ENCODE peak calls at places on chromosomes 12 and 14, in four cellular contexts. N, R, D and Z are unnamed samples.

GRCh38 chr14:83827383-83827782 is 1702.6 kb upstream of the FLRT2 start:
- DNase-seq in N (peak), R (no peak), D (peak), Z (no peak)

GRCh38 chr12:47188576-47189441 is 109.0 kb upstream of the AMIGO2 start:
- DNase-seq in N (peak), R (no peak), D (no peak), Z (peak)

GRCh38 chr12:120048258-120048657 is 59.2 kb downstream of the BICDL1 start:
- DNase-seq in N (no peak), R (no peak), D (no peak), Z (no peak)

GRCh38 chr12:111759991-111760390 is 6.7 kb upstream of the ALDH2 start:
- DNase-seq in N (no peak), R (no peak), D (no peak), Z (no peak)

GRCh38 chr14:24110060-24110459 is 4.5 kb upstream of the DCAF11 start:
- DNase-seq in N (no peak), R (no peak), D (no peak), Z (no peak)

GRCh38 chr12:94586589-94587259 is 63.6 kb downstream of the TMCC3 start:
- DNase-seq in N (peak), R (peak), D (no peak), Z (peak)

GRCh38 chr12:75345531-75345930 is 11.1 kb downstream of the GLIPR1L1 start:
- DNase-seq in N (no peak), R (no peak), D (no peak), Z (peak)

GRCh38 chr14:68814376-68815287 is 21.8 kb upstream of the ZFP36L1 start:
- DNase-seq in N (peak), R (peak), D (peak), Z (peak)

GRCh38 chr12:110223777-110224378 is 57.2 kb upstream of the ATP2A2 start:
- DNase-seq in N (no peak), R (no peak), D (no peak), Z (peak)

GRCh38 chr14:39266589-39266870 is 32.8 kb downstream of the MIA2 start:
- DNase-seq in N (no peak), R (peak), D (no peak), Z (no peak)

GRCh38 chr12:2358986-2359658 is 306.3 kb downstream of the CACNA1C start:
- DNase-seq in N (peak), R (no peak), D (no peak), Z (peak)

GRCh38 chr12:40105265-40105514 is 691 bp downstream of the SLC2A13 start:
- DNase-seq in N (peak), R (no peak), D (no peak), Z (peak)

GRCh38 chr12:29088611-29089219 is 60.4 kb upstream of the FAR2 start:
- DNase-seq in N (peak), R (no peak), D (peak), Z (peak)

GRCh38 chr14:67618617-67619063 is 1.1 kb upstream of the ARG2 start:
- DNase-seq in N (peak), R (no peak), D (peak), Z (peak)

GRCh38 chr12:6606331-6607131 is 648 bp downstream of the CHD4 start:
- DNase-seq in N (peak), R (peak), D (peak), Z (peak)

GRCh38 chr12:110693731-110694130 is 4.8 kb upstream of the HVCN1 start:
- DNase-seq in N (peak), R (no peak), D (peak), Z (no peak)

GRCh38 chr12:115570271-115570777 is 707.2 kb downstream of the MED13L start:
- DNase-seq in N (peak), R (no peak), D (no peak), Z (peak)

GRCh38 chr12:53299101-53299453 is 418 bp upstream of the MYG1 start:
- DNase-seq in N (peak), R (no peak), D (peak), Z (peak)
- H3K4me3 ChIP-seq in N (peak), R (peak), D (peak), Z (peak)

GRCh38 chr14:44944107-44944506 is 17.6 kb downstream of the KLHL28 start:
- DNase-seq in N (no peak), R (no peak), D (no peak), Z (no peak)
- H3K4me3 ChIP-seq in N (no peak), R (no peak), D (no peak), Z (no peak)

GRCh38 chr12:51388826-51389225 is 2.4 kb downstream of the GALNT6 start:
- DNase-seq in N (peak), R (no peak), D (no peak), Z (no peak)

GRCh38 chr12:51386361-51386760 is 4.8 kb downstream of the GALNT6 start:
- DNase-seq in N (no peak), R (no peak), D (no peak), Z (no peak)

GRCh38 chr12:51389302-51389999 is 1.8 kb downstream of the GALNT6 start:
- DNase-seq in N (peak), R (peak), D (no peak), Z (peak)

GRCh38 chr12:51390457-51391046 is 654 bp downstream of the GALNT6 start:
- DNase-seq in N (no peak), R (no peak), D (no peak), Z (no peak)

DNA sequence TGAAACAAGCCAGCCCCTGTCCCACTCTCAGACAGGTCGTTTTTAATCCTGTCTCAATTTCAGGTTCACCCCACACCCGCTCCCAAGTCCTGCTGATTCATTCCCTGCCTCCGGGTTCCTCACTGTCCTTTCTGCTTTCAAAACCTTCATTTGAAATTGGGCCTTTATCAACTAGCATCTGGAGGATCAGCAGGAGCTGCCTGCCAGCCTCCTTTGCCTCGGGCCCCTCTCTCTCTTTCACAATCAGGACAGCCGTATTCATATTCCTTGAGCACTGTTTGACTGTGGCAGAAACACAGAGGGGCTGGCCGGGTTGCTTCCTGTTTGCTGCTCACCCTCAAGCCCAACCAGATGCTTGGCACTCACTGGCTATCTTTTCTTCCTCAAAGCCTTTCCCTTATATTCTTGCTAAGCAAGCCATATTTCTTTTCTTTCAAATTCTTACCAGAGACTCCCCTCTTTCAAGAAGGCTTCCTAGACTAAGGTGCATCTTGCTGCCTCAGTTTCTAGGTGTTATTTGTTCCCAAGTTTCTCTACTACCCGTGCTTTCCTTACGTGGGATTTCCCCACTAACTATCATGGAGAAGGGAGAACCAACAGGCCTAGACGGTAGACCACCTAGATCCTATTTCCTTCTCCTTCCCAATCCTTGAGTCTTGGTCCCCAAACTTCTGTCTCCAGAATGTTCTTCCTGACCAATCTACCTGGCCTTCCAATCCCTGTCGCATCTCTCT is 3.0 kb downstream of the GALNT6 start:
- DNase-seq in N (peak), R (no peak), D (peak), Z (peak)
- H3K4me3 ChIP-seq in N (no peak), R (no peak), D (no peak), Z (no peak)

GRCh38 chr12:4807813-4808212 is 87.6 kb downstream of the GALNT8 start:
- DNase-seq in N (no peak), R (no peak), D (no peak), Z (no peak)

GRCh38 chr12:4807116-4807783 is 87.0 kb downstream of the GALNT8 start:
- DNase-seq in N (no peak), R (no peak), D (no peak), Z (no peak)

GRCh38 chr12:4809449-4810218 is 89.4 kb downstream of the GALNT8 start:
- DNase-seq in N (no peak), R (no peak), D (no peak), Z (no peak)

GRCh38 chr12:4810219-4810671 is 90.0 kb downstream of the GALNT8 start:
- DNase-seq in N (no peak), R (no peak), D (no peak), Z (no peak)

DNA sequence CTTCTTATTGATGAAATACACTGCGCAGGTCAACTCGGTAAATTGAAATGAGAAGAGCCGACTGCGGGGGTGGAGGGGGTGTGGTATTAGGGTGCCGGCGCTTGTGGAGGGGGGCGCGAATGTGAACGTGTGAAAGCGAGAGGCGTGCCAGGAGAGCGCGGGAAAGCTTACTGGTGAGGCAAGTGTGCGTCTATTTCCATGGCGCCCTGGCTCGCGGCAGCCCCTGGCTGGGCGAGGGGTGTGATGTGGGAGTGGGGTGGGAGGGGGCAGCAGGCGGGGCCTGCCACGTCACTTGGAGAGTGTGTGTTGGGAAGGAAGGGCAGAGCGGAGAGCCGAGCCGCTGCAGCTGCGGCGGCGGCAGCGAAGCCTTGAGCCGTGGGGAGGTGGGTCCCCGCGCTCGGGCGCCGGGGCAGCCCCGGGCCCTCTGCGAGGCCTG is 88.8 kb downstream of the GALNT8 start:
- DNase-seq in N (no peak), R (no peak), D (peak), Z (no peak)
- H3K4me3 ChIP-seq in N (no peak), R (peak), D (no peak), Z (peak)